ENCODE peak calls at places on chromosomes 4 and X, in five cellular contexts. W, A, G, X and K are unnamed samples.

GRCh38 chr4:53515076-53515475 is 76.2 kb downstream of the LNX1 start:
- DNase-seq in W (no peak), A (no peak), G (no peak), X (no peak), K (peak; percentile 71)

GRCh38 chr4:65399131-65399530 is 271.2 kb downstream of the EPHA5 start:
- DNase-seq in W (no peak), A (no peak), G (no peak), X (no peak), K (no peak)

GRCh38 chr4:109185548-109185947 is 116.9 kb downstream of the COL25A1 start:
- DNase-seq in W (no peak), A (no peak), G (no peak), X (no peak), K (no peak)

GRCh38 chr4:64756016-64756415 is 346.8 kb upstream of the TECRL start:
- DNase-seq in W (no peak), A (no peak), G (no peak), X (peak; percentile 67), K (no peak)

GRCh38 chrX:104193485-104193884 is 27.2 kb downstream of the FAM199X start:
- DNase-seq in W (no peak), A (no peak), G (peak; percentile 11), X (peak; percentile 41), K (no peak)

GRCh38 chr4:84597450-84597849 is 14.5 kb downstream of the CDS1 start:
- DNase-seq in W (no peak), A (no peak), G (no peak), X (no peak), K (no peak)

GRCh38 chrX:152220612-152221011 is 82.2 kb upstream of the MAGEA10 start:
- DNase-seq in W (no peak), A (no peak), G (no peak), X (no peak), K (no peak)

GRCh38 chr4:86977621-86978184 is 42.9 kb downstream of the AFF1 start:
- DNase-seq in W (no peak), A (no peak), G (peak; percentile 76), X (peak; percentile 79), K (peak; percentile 61)

GRCh38 chr4:1206299-1207156 is 34.1 kb upstream of the SPON2 start:
- DNase-seq in W (no peak), A (no peak), G (no peak), X (no peak), K (no peak)

GRCh38 chr4:128338634-128339355 is 51.2 kb upstream of the PGRMC2 start:
- DNase-seq in W (no peak), A (no peak), G (peak; percentile 91), X (peak; percentile 94), K (no peak)

GRCh38 chrX:45850197-45850774 is 649.6 kb upstream of the DIPK2B start:
- DNase-seq in W (no peak), A (no peak), G (no peak), X (peak; percentile 36), K (peak; percentile 3)

GRCh38 chr4:86972997-86973396 is 38.2 kb downstream of the AFF1 start:
- DNase-seq in W (no peak), A (no peak), G (no peak), X (peak; percentile 28), K (peak; percentile 8)

GRCh38 chr4:99151452-99151851 is 7.4 kb upstream of the ADH4 start:
- DNase-seq in W (no peak), A (no peak), G (no peak), X (no peak), K (no peak)

GRCh38 chrX:10615931-10616780 is 4.2 kb downstream of the MID1 start:
- DNase-seq in W (no peak), A (no peak), G (peak; percentile 58), X (peak; percentile 53), K (peak; percentile 18)

GRCh38 chr4:164313899-164314298 is 440.0 kb upstream of the SMIM31 start:
- DNase-seq in W (no peak), A (no peak), G (no peak), X (no peak), K (no peak)

GRCh38 chr4:20954541-20954940 is 254.3 kb downstream of the PACRGL start:
- DNase-seq in W (no peak), A (no peak), G (no peak), X (no peak), K (no peak)

GRCh38 chr4:63218837-63219236 is 1190.4 kb downstream of the TECRL start:
- DNase-seq in W (no peak), A (peak; percentile 15), G (no peak), X (no peak), K (no peak)

GRCh38 chr4:38856524-38857337 is at the start of gene TLR6:
- DNase-seq in W (no peak), A (peak; percentile 29), G (peak; percentile 68), X (peak; percentile 73), K (peak; percentile 71)

GRCh38 chrX:10636337-10636736 is 16.0 kb upstream of the MID1 start:
- DNase-seq in W (no peak), A (no peak), G (peak; percentile 68), X (peak; percentile 68), K (peak; percentile 19)

GRCh38 chr4:187127456-187127855 is 403.8 kb upstream of the FAT1 start:
- DNase-seq in W (no peak), A (no peak), G (no peak), X (peak; percentile 14), K (no peak)

GRCh38 chr4:59039046-59039445 is 1928.9 kb upstream of the IGFBP7 start:
- DNase-seq in W (no peak), A (no peak), G (no peak), X (no peak), K (no peak)

GRCh38 chr4:22645481-22646182 is 47.1 kb upstream of the GBA3 start:
- DNase-seq in W (no peak), A (no peak), G (no peak), X (no peak), K (no peak)
- H3K27ac ChIP-seq in W (no peak overlapping the region), A (no peak overlapping the region), G (no peak overlapping the region), X (no peak overlapping the region), K (no peak overlapping the region)

DNA sequence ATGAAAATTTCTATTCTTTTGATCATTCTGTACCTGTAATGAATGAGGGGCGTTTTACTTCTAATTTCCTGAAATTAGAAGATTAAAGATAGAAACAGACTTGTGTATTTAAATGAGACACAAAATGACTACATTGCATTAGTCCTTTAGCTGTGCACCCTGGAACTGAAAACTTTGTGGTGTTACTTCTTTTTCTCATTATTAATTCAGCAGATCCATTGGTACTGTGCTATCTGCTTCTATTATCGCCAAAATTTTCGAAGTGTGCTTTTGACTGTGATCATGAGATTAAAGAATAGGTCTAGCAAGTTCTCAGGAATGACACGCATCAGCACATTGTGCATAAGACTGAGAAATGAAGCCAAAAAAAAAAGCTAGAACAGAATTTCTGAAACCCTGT is 1938.9 kb upstream of the TENM3 start:
- DNase-seq in W (no peak), A (no peak), G (no peak), X (no peak), K (no peak)
- H3K4me3 ChIP-seq in W (no peak overlapping the region), A (no peak overlapping the region), G (no peak overlapping the region), X (no peak overlapping the region), K (no peak overlapping the region)

DNA sequence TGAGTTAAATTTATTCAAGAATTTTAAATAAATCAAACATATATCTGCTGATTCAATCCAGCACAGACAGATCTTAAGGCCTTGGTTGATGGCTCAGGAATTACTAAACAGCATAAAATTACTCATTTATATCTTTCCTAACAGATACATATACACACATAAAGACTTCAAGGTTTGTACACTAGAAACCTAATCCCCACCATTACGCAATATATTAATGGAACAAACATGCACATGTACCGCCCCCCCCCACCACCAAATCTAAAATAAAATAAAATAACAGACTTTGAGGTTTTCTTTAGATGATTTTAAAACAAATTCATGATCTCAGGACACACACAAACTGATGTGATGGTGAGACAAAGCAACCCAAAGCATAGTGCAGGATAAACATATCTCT is 333.9 kb upstream of the DDX53 start:
- DNase-seq in W (no peak), A (no peak), G (no peak), X (no peak), K (no peak)
- H3K14ac ChIP-seq in W (no peak overlapping the region), A (no peak overlapping the region), G (no peak overlapping the region), X (no peak overlapping the region), K (no peak overlapping the region)

GRCh38 chrX:120429776-120430535 is 39.1 kb downstream of the LAMP2 start:
- DNase-seq in W (no peak), A (no peak), G (no peak), X (no peak), K (no peak)
- H3K27ac ChIP-seq in W (no peak overlapping the region), A (no peak overlapping the region), G (no peak overlapping the region), X (no peak overlapping the region), K (no peak overlapping the region)

GRCh38 chr4:6893449-6894085 is 16.1 kb upstream of the TBC1D14 start:
- DNase-seq in W (no peak), A (no peak), G (peak; percentile 86), X (peak; percentile 91), K (no peak)
- H3K4me3 ChIP-seq in W (no peak overlapping the region), A (no peak overlapping the region), G (no peak overlapping the region), X (no peak overlapping the region), K (no peak overlapping the region)

GRCh38 chr4:81546777-81547176 is 75.1 kb upstream of the RASGEF1B start:
- DNase-seq in W (no peak), A (no peak), G (no peak), X (no peak), K (no peak)

GRCh38 chr4:81555489-81555888 is 83.8 kb upstream of the RASGEF1B start:
- DNase-seq in W (no peak), A (no peak), G (no peak), X (no peak), K (no peak)

DNA sequence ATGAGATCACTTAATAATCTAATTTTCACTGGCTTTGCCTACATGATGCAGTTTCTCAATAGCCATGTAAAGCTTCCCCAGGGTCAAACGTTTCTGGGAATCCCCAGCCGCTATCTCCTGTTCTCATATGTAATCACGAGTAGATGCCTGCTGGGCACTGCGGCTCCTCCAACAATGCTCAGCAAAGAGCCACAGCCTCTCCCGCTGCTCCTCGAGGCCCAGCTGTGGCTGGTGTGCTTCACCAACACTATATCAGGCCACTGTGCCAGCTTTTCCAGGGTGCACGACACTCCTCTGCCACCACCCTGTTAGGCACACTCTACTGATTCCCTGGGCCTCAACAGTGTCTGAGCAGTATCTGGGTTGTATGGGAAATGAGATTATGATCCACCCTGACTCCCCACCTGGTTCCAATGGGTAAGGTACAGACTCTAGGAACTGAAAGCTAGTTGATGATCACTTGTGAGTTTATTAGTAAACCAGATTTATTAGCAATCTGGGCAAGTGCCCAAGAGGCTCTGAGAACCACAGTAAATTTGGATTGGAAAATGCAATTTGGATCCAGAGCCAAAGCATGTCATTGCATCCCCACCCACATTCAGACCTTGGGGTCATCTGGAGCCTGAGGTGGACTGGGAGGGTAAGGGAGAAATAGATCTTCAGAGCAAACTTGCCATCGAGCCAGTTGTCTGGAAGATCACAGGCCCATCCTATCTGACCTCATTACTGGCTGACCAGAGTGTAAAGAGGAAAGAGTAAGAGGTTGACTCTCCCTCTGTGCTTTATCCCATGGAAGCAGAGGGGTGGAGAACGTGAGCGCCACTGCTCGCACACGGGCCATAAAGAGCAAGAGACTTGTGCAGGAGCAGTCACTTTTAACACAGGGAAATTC is 78.5 kb upstream of the RASGEF1B start:
- DNase-seq in W (no peak), A (no peak), G (no peak), X (no peak), K (no peak)
- H3K14ac ChIP-seq in W (no peak overlapping the region), A (no peak overlapping the region), G (no peak overlapping the region), X (no peak overlapping the region), K (no peak overlapping the region)

DNA sequence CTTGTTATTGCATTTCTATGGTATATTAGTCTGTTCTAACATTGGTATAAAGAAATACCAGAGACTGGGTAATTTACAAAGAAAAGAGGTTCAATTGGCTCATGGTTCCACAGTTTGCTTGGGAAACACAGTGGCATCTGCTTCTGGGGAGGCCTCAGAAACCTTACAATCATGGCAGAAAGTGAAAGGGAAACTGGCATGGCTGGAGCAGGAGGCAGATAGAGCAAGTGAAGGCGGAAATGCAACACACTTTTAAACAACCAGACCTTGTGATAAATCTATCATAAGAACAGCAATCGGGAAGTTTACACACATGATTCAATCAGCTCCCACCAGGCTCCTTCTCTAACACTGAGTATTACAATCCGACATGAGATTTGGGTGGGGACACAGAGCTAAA is 346.6 kb upstream of the GNPDA2 start:
- DNase-seq in W (no peak), A (no peak), G (no peak), X (peak; percentile 11), K (no peak)
- H3K27ac ChIP-seq in W (no peak overlapping the region), A (no peak overlapping the region), G (no peak overlapping the region), X (no peak overlapping the region), K (no peak overlapping the region)